ENCODE peak calls at places on chromosomes 13 and 19, in seven cellular contexts. L is HCT116, Z is transverse colon, I is upper lobe of left lung, M is spleen, F is SK-N-SH, P is endothelial cell of umbilical vein. S is an unnamed sample.
A peak's percentile ranks its signal among the peaks of the same experiment; 100 is the strongest.

GRCh38 chr19:38229585-38230073 is 5.6 kb upstream of the DPF1 start:
- DNase-seq in F (peak; percentile 97), Z (peak; percentile 35), I (peak; percentile 90), P (peak; percentile 77), L (peak; percentile 85), M (peak; percentile 81), S (no peak)

GRCh38 chr19:30596268-30596667 is 224.1 kb downstream of the ZNF536 start:
- DNase-seq in I (no peak), F (no peak), L (no peak), P (no peak), M (no peak), Z (no peak), S (no peak)

GRCh38 chr19:18205180-18205915 is 1.5 kb upstream of the RAB3A start:
- DNase-seq in F (peak; percentile 77), P (peak; percentile 72), Z (peak; percentile 82), I (peak; percentile 87), M (peak; percentile 94), L (no peak), S (peak; percentile 75)

GRCh38 chr19:30017172-30017571 is 75.1 kb downstream of the URI1 start:
- DNase-seq in F (no peak), L (no peak), M (no peak), Z (no peak), P (no peak), I (no peak), S (no peak)

GRCh38 chr19:40231544-40232424 is 5.3 kb upstream of the CCNP start:
- DNase-seq in I (peak; percentile 71), M (no peak), F (no peak), L (no peak), Z (no peak), P (no peak), S (no peak)

GRCh38 chr19:44553478-44554171 is 24.1 kb upstream of the CEACAM20 start:
- DNase-seq in Z (no peak), L (no peak), M (no peak), F (no peak), P (peak; percentile 29), I (no peak), S (no peak)

GRCh38 chr13:68810660-68811059 is 1297.0 kb upstream of the ATXN8OS start:
- DNase-seq in M (no peak), L (no peak), F (peak; percentile 3), Z (no peak), P (no peak), I (no peak), S (no peak)

GRCh38 chr13:33261426-33262068 is 24.0 kb downstream of the STARD13 start:
- DNase-seq in P (no peak), M (no peak), Z (no peak), L (no peak), I (no peak), F (no peak), S (no peak)

DNA sequence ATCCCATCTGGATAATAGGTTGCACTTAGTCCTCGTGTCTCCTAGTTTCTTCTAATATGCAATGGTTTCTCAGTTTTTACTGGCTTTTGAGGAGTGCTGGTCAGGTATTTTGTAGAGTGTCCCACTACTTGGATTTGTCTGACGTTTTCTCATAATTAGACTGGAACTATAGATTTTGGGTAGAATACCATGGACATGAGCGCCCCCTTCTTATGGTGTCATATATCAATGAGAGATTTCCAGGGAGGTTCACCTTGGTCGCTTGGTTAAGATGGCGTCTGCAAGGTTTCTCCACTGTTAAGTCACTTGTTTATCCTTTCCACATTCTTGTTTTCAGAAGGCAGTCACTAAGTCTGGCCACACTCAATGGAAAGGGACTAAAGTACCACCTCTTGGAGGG is 6.7 kb downstream of the SOHLH2 start:
- DNase-seq in I (no peak), P (no peak), Z (no peak), M (no peak), L (no peak), F (no peak), S (no peak)
- TF ChIP-seq CTCF in I (no peak), P (no peak), Z (no peak), M (no peak), L (no peak), F (peak; percentile 23), S (no peak)

GRCh38 chr13:37923236-37923635 is 53.7 kb upstream of the TRPC4 start:
- DNase-seq in Z (no peak), P (no peak), I (no peak), F (no peak), L (no peak), M (no peak), S (no peak)
- H3K27ac ChIP-seq in Z (no peak overlapping the region), P (no peak overlapping the region), I (no peak overlapping the region), F (no peak overlapping the region), L (no peak overlapping the region), M (no peak overlapping the region), S (no peak overlapping the region)

GRCh38 chr13:100984349-100984748 is 309.8 kb upstream of the TMTC4 start:
- DNase-seq in M (no peak), Z (no peak), P (no peak), I (no peak), F (no peak), L (no peak), S (no peak)

GRCh38 chr13:100987993-100988392 is 313.4 kb upstream of the TMTC4 start:
- DNase-seq in M (no peak), I (no peak), F (no peak), L (no peak), Z (no peak), P (peak; percentile 9), S (no peak)

GRCh38 chr13:100986571-100986970 is 312.0 kb upstream of the TMTC4 start:
- DNase-seq in M (no peak), Z (no peak), I (no peak), F (no peak), L (no peak), P (no peak), S (no peak)

DNA sequence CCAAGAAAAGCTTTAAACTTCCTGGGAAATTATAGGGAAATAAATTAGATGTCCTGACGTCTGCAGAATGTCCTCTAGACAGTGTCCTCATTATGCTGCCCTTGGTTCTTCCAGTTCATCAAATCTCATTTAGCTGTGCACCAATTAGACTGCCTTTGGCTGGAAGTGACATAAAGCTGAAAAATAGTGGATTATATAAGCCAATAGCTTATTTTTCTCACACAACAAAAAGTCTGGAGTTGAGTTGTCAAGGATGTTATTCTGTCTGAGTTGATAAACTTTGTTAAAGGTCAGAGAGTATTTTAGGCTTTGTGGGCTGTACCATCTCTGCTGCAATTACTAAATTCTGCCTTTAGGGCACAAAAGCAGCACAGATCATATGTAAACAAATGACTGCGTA is 314.8 kb upstream of the TMTC4 start:
- DNase-seq in M (no peak), F (no peak), P (no peak), I (no peak), Z (no peak), L (no peak), S (no peak)
- TF ChIP-seq POLR2AphosphoS5 in M (no peak), F (no peak), P (no peak), I (no peak), Z (no peak), L (no peak), S (no peak)

GRCh38 chr19:3129112-3129511 is 6.7 kb upstream of the GNA15 start:
- DNase-seq in P (peak; percentile 74), M (no peak), Z (no peak), I (no peak), L (peak; percentile 48), F (no peak), S (no peak)
- TF ChIP-seq CTCF in P (peak; percentile 33), M (no peak), Z (peak; percentile 40), I (peak; percentile 22), L (peak; percentile 74), F (peak; percentile 74), S (peak; percentile 52)